ENCODE peak calls at places on chromosomes 13 and 19, in six cellular contexts. V, R, U, P, O and S are unnamed samples.

GRCh38 chr13:79485014-79485441 is 4.1 kb downstream of the NDFIP2 start:
- DNase-seq in V (no peak), R (no peak), U (peak), P (no peak), O (peak), S (peak)

GRCh38 chr19:1213391-1214286 is 8.1 kb downstream of the STK11 start:
- DNase-seq in V (no peak), R (peak), U (peak), P (no peak), O (peak), S (peak)

GRCh38 chr13:44805623-44806022 is 183.6 kb downstream of the NUFIP1 start:
- DNase-seq in V (no peak), R (no peak), U (no peak), P (no peak), O (no peak), S (no peak)

GRCh38 chr19:1237027-1237659 is 662 bp downstream of the CBARP start:
- DNase-seq in V (no peak), R (no peak), U (no peak), P (peak), O (peak), S (no peak)

GRCh38 chr19:3028305-3029069 is 593 bp downstream of the TLE2 start:
- DNase-seq in V (no peak), R (no peak), U (no peak), P (peak), O (no peak), S (peak)

GRCh38 chr13:113863511-113864302 is at the start of gene GAS6:
- DNase-seq in V (no peak), R (peak), U (peak), P (peak), O (peak), S (peak)

GRCh38 chr13:24071423-24072075 is 89.0 kb upstream of the SPATA13 start:
- DNase-seq in V (no peak), R (no peak), U (peak), P (no peak), O (peak), S (no peak)

GRCh38 chr13:50323440-50324070 is 308.3 kb downstream of the KCNRG start:
- DNase-seq in V (no peak), R (no peak), U (peak), P (no peak), O (peak), S (no peak)

GRCh38 chr13:94192576-94192975 is 286.9 kb downstream of the DCT start:
- DNase-seq in V (no peak), R (no peak), U (no peak), P (peak), O (peak), S (no peak)

GRCh38 chr19:49408816-49409440 is 14.3 kb downstream of the PTH2 start:
- DNase-seq in V (no peak), R (no peak), U (no peak), P (no peak), O (no peak), S (no peak)

GRCh38 chr13:40058757-40059236 is 403.3 kb downstream of the COG6 start:
- DNase-seq in V (no peak), R (no peak), U (no peak), P (no peak), O (no peak), S (no peak)

GRCh38 chr13:38564751-38565150 is 122.1 kb upstream of the FREM2 start:
- DNase-seq in V (no peak), R (no peak), U (no peak), P (no peak), O (no peak), S (no peak)

GRCh38 chr19:38837656-38838121 is 6.1 kb upstream of the ECH1 start:
- DNase-seq in V (no peak), R (no peak), U (peak), P (peak), O (no peak), S (no peak)

GRCh38 chr19:12937243-12938053 is 961 bp upstream of the CALR start:
- DNase-seq in V (no peak), R (no peak), U (peak), P (peak), O (peak), S (peak)

GRCh38 chr19:33440682-33441081 is 67.2 kb downstream of the CEBPG start:
- DNase-seq in V (no peak), R (peak), U (no peak), P (no peak), O (no peak), S (peak)

GRCh38 chr13:34085199-34085598 is 267.2 kb downstream of the RFC3 start:
- DNase-seq in V (no peak), R (no peak), U (no peak), P (no peak), O (no peak), S (no peak)

GRCh38 chr19:29687244-29687896 is 22.1 kb downstream of the PLEKHF1 start:
- DNase-seq in V (no peak), R (no peak), U (peak), P (no peak), O (peak), S (no peak)

GRCh38 chr19:13953021-13953531 is 767 bp downstream of the DCAF15 start:
- DNase-seq in V (no peak), R (no peak), U (no peak), P (no peak), O (peak), S (peak)

GRCh38 chr19:33266971-33267484 is 35.3 kb downstream of the CEBPA start:
- DNase-seq in V (no peak), R (no peak), U (no peak), P (no peak), O (no peak), S (no peak)

GRCh38 chr13:43516401-43516826 is 270.4 kb downstream of the ENOX1 start:
- DNase-seq in V (no peak), R (no peak), U (no peak), P (no peak), O (peak), S (no peak)

GRCh38 chr13:95714142-95714832 is 37.3 kb downstream of the DNAJC3 start:
- DNase-seq in V (no peak), R (no peak), U (peak), P (no peak), O (peak), S (no peak)

GRCh38 chr19:19121371-19121770 is 16.9 kb downstream of the TMEM161A start:
- DNase-seq in V (no peak), R (no peak), U (no peak), P (no peak), O (no peak), S (no peak)

GRCh38 chr19:35992902-35993765 is 1.9 kb upstream of the SDHAF1 start:
- DNase-seq in V (no peak), R (no peak), U (peak), P (no peak), O (no peak), S (no peak)

GRCh38 chr19:10797541-10798256 is 38.3 kb downstream of the TMED1 start:
- DNase-seq in V (peak), R (no peak), U (no peak), P (peak), O (no peak), S (no peak)

GRCh38 chr13:50950808-50951207 is 41.2 kb downstream of the RNASEH2B start:
- DNase-seq in V (no peak), R (no peak), U (no peak), P (no peak), O (no peak), S (no peak)

GRCh38 chr19:41936416-41936850 is 8.2 kb upstream of the ERFL start:
- DNase-seq in V (no peak), R (no peak), U (no peak), P (no peak), O (peak), S (no peak)

GRCh38 chr19:13899393-13899792 is 6.5 kb downstream of the BRME1 start:
- DNase-seq in V (no peak), R (no peak), U (no peak), P (no peak), O (no peak), S (peak)

GRCh38 chr19:34711890-34712289 is 22.2 kb upstream of the ZNF181 start:
- DNase-seq in V (no peak), R (no peak), U (no peak), P (peak), O (no peak), S (no peak)

GRCh38 chr13:99859178-99860177 is 112.1 kb downstream of the ZIC5 start:
- DNase-seq in V (peak), R (no peak), U (no peak), P (no peak), O (no peak), S (peak)

GRCh38 chr19:29516358-29516725 is 9.5 kb upstream of the VSTM2B start:
- DNase-seq in V (no peak), R (peak), U (no peak), P (no peak), O (no peak), S (no peak)

GRCh38 chr13:27353653-27354052 is 70.8 kb upstream of the GTF3A start:
- DNase-seq in V (no peak), R (no peak), U (no peak), P (no peak), O (no peak), S (no peak)

GRCh38 chr13:102718746-102719145 is 23.9 kb upstream of the METTL21C start:
- DNase-seq in V (no peak), R (no peak), U (no peak), P (no peak), O (no peak), S (no peak)

GRCh38 chr13:28022848-28023518 is 34.5 kb upstream of the URAD start:
- DNase-seq in V (no peak), R (no peak), U (no peak), P (peak), O (peak), S (no peak)